ENCODE peak calls at places on chromosomes 6 and 20, in five cellular contexts. V is pancreas, H is IMR-90, L is DND-41, Y is stomach. P is an unnamed sample.

GRCh38 chr6:51805517-51805916 is 281.9 kb downstream of the PKHD1 start:
- DNase-seq in Y (no peak), V (no peak), L (no peak), H (no peak), P (no peak)

GRCh38 chr6:91669154-91669903 is 1082.5 kb upstream of the MAP3K7 start:
- DNase-seq in H (no peak), V (no peak), Y (no peak), L (no peak), P (no peak)

GRCh38 chr6:18078875-18079274 is 43.6 kb downstream of the NHLRC1 start:
- DNase-seq in L (no peak), V (no peak), H (no peak), Y (no peak), P (no peak)

GRCh38 chr6:90199900-90200299 is 96.7 kb downstream of the BACH2 start:
- DNase-seq in V (no peak), Y (no peak), L (no peak), H (peak; percentile 79), P (no peak)

GRCh38 chr6:127515794-127516675 is 3.1 kb downstream of the MTCL3 start:
- DNase-seq in Y (peak; percentile 47), H (peak; percentile 55), L (peak; percentile 83), V (peak; percentile 26), P (peak; percentile 70)

GRCh38 chr6:56145616-56146015 is 101.8 kb downstream of the COL21A1 start:
- DNase-seq in Y (no peak), V (no peak), H (no peak), L (no peak), P (no peak)

GRCh38 chr6:164247106-164247505 is 832.6 kb downstream of the QKI start:
- DNase-seq in V (no peak), H (no peak), L (no peak), Y (no peak), P (no peak)

GRCh38 chr20:3106185-3106584 is 21.7 kb upstream of the AVP start:
- DNase-seq in Y (no peak), L (no peak), V (no peak), H (no peak), P (no peak)

GRCh38 chr6:121592261-121592935 is 157.0 kb downstream of the GJA1 start:
- DNase-seq in Y (no peak), L (no peak), V (no peak), H (no peak), P (no peak)

GRCh38 chr6:91087864-91088263 is 501.0 kb upstream of the MAP3K7 start:
- DNase-seq in L (no peak), V (no peak), H (no peak), Y (no peak), P (no peak)

GRCh38 chr6:138517635-138518034 is 18.3 kb upstream of the NHSL1 start:
- DNase-seq in V (no peak), H (peak; percentile 43), Y (peak; percentile 57), L (peak; percentile 42), P (no peak)

GRCh38 chr6:2900821-2901644 is 2.1 kb downstream of the SERPINB9 start:
- DNase-seq in V (no peak), L (no peak), Y (no peak), H (no peak), P (peak; percentile 62)

GRCh38 chr20:60000271-60001026 is 42.2 kb downstream of the CDH26 start:
- DNase-seq in H (no peak), L (no peak), V (no peak), Y (no peak), P (no peak)

GRCh38 chr6:126228001-126228791 is 111.7 kb upstream of the CENPW start:
- DNase-seq in Y (no peak), H (no peak), L (no peak), V (no peak), P (no peak)

GRCh38 chr6:75223461-75223860 is 17.6 kb upstream of the COL12A1 start:
- DNase-seq in Y (no peak), H (no peak), L (no peak), V (no peak), P (no peak)

GRCh38 chr6:139982652-139983051 is 608.2 kb upstream of the CITED2 start:
- DNase-seq in H (peak; percentile 74), Y (no peak), V (no peak), L (no peak), P (no peak)

GRCh38 chr6:55964136-55964535 is 88.7 kb upstream of the BMP5 start:
- DNase-seq in L (no peak), V (no peak), H (no peak), Y (no peak), P (no peak)

GRCh38 chr6:43830775-43831174 is 60.8 kb downstream of the VEGFA start:
- DNase-seq in V (no peak), Y (no peak), L (no peak), H (no peak), P (no peak)

GRCh38 chr6:98039443-98039842 is 756.4 kb upstream of the MMS22L start:
- DNase-seq in V (no peak), Y (no peak), H (no peak), L (no peak), P (no peak)

GRCh38 chr6:144284753-144285547 is at the start of gene UTRN:
- DNase-seq in Y (peak; percentile 75), V (peak; percentile 77), L (peak; percentile 75), H (peak; percentile 79), P (peak; percentile 94)

GRCh38 chr20:57918546-57918945 is 208.7 kb upstream of the PMEPA1 start:
- DNase-seq in H (no peak), V (no peak), Y (no peak), L (no peak), P (no peak)

GRCh38 chr6:157241411-157241979 is 81.8 kb downstream of the TMEM242 start:
- DNase-seq in H (no peak), L (no peak), V (peak; percentile 45), Y (peak; percentile 34), P (no peak)
- H3K4me3 ChIP-seq in H (no peak overlapping the region), L (no peak overlapping the region), V (no peak overlapping the region), Y (no peak overlapping the region), P (no peak overlapping the region)

GRCh38 chr6:33415831-33416230 is 2.1 kb downstream of the CUTA start:
- DNase-seq in V (no peak), L (no peak), H (no peak), Y (no peak), P (no peak)
- H3K4me1 ChIP-seq in V (peaks cover 4% of the 10 kb centered on the region), L (peaks cover 80% of the 10 kb centered on the region), H (peaks cover 19% of the 10 kb centered on the region), Y (peaks cover 84% of the 10 kb centered on the region), P (peaks cover 9% of the 10 kb centered on the region)

GRCh38 chr20:38196016-38196415 is 30.9 kb upstream of the TGM2 start:
- DNase-seq in V (no peak), Y (no peak), L (no peak), H (no peak), P (no peak)

GRCh38 chr20:38195521-38195920 is 30.5 kb upstream of the TGM2 start:
- DNase-seq in Y (no peak), H (no peak), V (no peak), L (no peak), P (no peak)

GRCh38 chr20:38197217-38198008 is 32.3 kb upstream of the TGM2 start:
- DNase-seq in H (no peak), L (no peak), Y (no peak), V (no peak), P (no peak)

GRCh38 chr20:38195041-38195504 is 30.0 kb upstream of the TGM2 start:
- DNase-seq in H (no peak), L (no peak), Y (no peak), V (no peak), P (peak; percentile 76)

GRCh38 chr20:38196592-38196991 is 31.5 kb upstream of the TGM2 start:
- DNase-seq in Y (no peak), V (peak; percentile 17), L (no peak), H (peak; percentile 80), P (peak; percentile 96)
- H3K9me3 ChIP-seq in Y (no peaks in the 10 kb centered on the region), V (no peaks in the 10 kb centered on the region), L (no peaks in the 10 kb centered on the region), H (no peaks in the 10 kb centered on the region), P (no peaks in the 10 kb centered on the region)

GRCh38 chr6:170286934-170287265 is 4.0 kb downstream of the DLL1 start:
- DNase-seq in H (no peak), Y (no peak), V (no peak), L (no peak), P (no peak)
- H3K4me3 ChIP-seq in H (no peak overlapping the region), Y (peak overlapping the region; percentile 88), V (peak overlapping the region; percentile 11), L (no peak overlapping the region), P (no peak overlapping the region)

DNA sequence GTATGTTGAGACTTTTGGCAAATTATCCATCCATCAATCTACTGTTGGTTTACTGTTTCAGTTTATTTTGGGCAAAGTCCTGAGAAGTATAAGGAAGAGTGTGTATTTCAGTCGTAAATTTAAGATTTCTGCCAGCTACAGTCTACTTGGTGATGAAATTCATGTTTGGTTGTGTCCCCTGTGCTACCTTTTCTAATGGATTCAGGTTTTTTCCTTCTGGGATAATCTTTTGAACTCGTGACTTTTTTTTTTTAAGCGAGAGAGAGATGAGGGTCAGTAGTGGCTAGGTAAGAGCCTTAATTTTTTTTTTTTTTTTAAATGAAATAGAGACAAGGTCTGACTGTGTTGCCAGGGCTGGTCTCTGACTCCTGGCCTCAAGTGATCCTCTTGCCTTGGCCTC is 772 bp upstream of the TMEM217 start:
- DNase-seq in Y (no peak), H (no peak), V (no peak), L (no peak), P (no peak)
- H3K4me1 ChIP-seq in Y (peaks cover 53% of the 10 kb centered on the region), H (peaks cover 2% of the 10 kb centered on the region), V (peaks cover 11% of the 10 kb centered on the region), L (peaks cover 91% of the 10 kb centered on the region), P (peaks cover 2% of the 10 kb centered on the region)

GRCh38 chr20:42359617-42360016 is 741.4 kb upstream of the CHD6 start:
- DNase-seq in V (no peak), Y (no peak), L (no peak), H (no peak), P (no peak)
- H3K9me3 ChIP-seq in V (no peaks in the 10 kb centered on the region), Y (no peaks in the 10 kb centered on the region), L (no peaks in the 10 kb centered on the region), H (peaks cover 31% of the 10 kb centered on the region), P (no peaks in the 10 kb centered on the region)

GRCh38 chr6:135576055-135576454 is 78.5 kb upstream of the AHI1 start:
- DNase-seq in H (peak; percentile 80), V (no peak), Y (no peak), L (no peak), P (no peak)
- H3K4me3 ChIP-seq in H (no peak overlapping the region), V (no peak overlapping the region), Y (no peak overlapping the region), L (no peak overlapping the region), P (no peak overlapping the region)

GRCh38 chr20:47318027-47318595 is 38.4 kb downstream of the ZMYND8 start:
- DNase-seq in V (peak; percentile 35), H (peak; percentile 65), Y (no peak), L (no peak), P (peak; percentile 38)

GRCh38 chr20:47314647-47315338 is 41.7 kb downstream of the ZMYND8 start:
- DNase-seq in V (no peak), Y (no peak), L (no peak), H (no peak), P (no peak)

GRCh38 chr20:47316776-47317126 is 39.7 kb downstream of the ZMYND8 start:
- DNase-seq in H (no peak), Y (no peak), V (no peak), L (no peak), P (no peak)

GRCh38 chr20:47317127-47317895 is 39.2 kb downstream of the ZMYND8 start:
- DNase-seq in L (peak; percentile 9), H (peak; percentile 98), Y (peak; percentile 68), V (peak; percentile 26), P (peak; percentile 88)

GRCh38 chr20:47315339-47315662 is 41.2 kb downstream of the ZMYND8 start:
- DNase-seq in Y (no peak), V (no peak), L (no peak), H (peak; percentile 38), P (no peak)
- H3K4me1 ChIP-seq in Y (peaks cover 92% of the 10 kb centered on the region), V (peaks cover 24% of the 10 kb centered on the region), L (no peaks in the 10 kb centered on the region), H (peaks cover 43% of the 10 kb centered on the region), P (peaks cover 45% of the 10 kb centered on the region)

P was measured in right cardiac atrium.